ENCODE peak calls at places on chromosomes 11 and 22, in six cellular contexts. V, E, M, J, G and D are unnamed samples.

GRCh38 chr11:45405916-45406670 is 120.0 kb upstream of the SYT13 start:
- DNase-seq in V (no peak), E (no peak), M (no peak), J (no peak), G (peak; percentile 16), D (no peak)

GRCh38 chr11:35160902-35161585 is 22.1 kb downstream of the CD44 start:
- DNase-seq in V (no peak), E (no peak), M (no peak), J (no peak), G (no peak), D (no peak)

GRCh38 chr11:64297722-64298358 is 2.3 kb upstream of the CATSPERZ start:
- DNase-seq in V (no peak), E (no peak), M (no peak), J (no peak), G (no peak), D (no peak)

GRCh38 chr22:42937164-42937854 is 77.6 kb downstream of the PACSIN2 start:
- DNase-seq in V (no peak), E (peak; percentile 47), M (peak; percentile 81), J (peak; percentile 76), G (peak; percentile 86), D (no peak)

GRCh38 chr11:120807414-120808150 is 216.3 kb upstream of the TBCEL start:
- DNase-seq in V (peak; percentile 81), E (no peak), M (peak; percentile 93), J (peak; percentile 91), G (peak; percentile 91), D (peak; percentile 25)

GRCh38 chr11:46112961-46113617 is 8.2 kb downstream of the PHF21A start:
- DNase-seq in V (peak; percentile 47), E (peak; percentile 74), M (peak; percentile 74), J (peak; percentile 62), G (peak; percentile 54), D (peak; percentile 48)

GRCh38 chr22:47144791-47145425 is 382.5 kb downstream of the TBC1D22A start:
- DNase-seq in V (no peak), E (no peak), M (no peak), J (no peak), G (no peak), D (no peak)

GRCh38 chr11:117814766-117815261 is 9.7 kb downstream of the FXYD2 start:
- DNase-seq in V (no peak), E (no peak), M (no peak), J (no peak), G (no peak), D (no peak)

GRCh38 chr11:66727282-66727882 is 1.6 kb downstream of the SPTBN2 start:
- DNase-seq in V (no peak), E (peak; percentile 33), M (no peak), J (peak; percentile 11), G (peak; percentile 11), D (peak; percentile 99)

GRCh38 chr11:129814244-129814992 is 1.2 kb upstream of the TMEM45B start:
- DNase-seq in V (no peak), E (no peak), M (no peak), J (no peak), G (no peak), D (no peak)

GRCh38 chr11:67572747-67573419 is 10.7 kb upstream of the GSTP1 start:
- DNase-seq in V (no peak), E (peak; percentile 68), M (peak; percentile 46), J (no peak), G (peak; percentile 45), D (peak; percentile 76)